ENCODE peak calls at places on chromosomes 11 and 22, in eight cellular contexts. D, J, Q, H, N, Z, V and L are unnamed samples.

GRCh38 chr11:35330924-35331323 is 88.4 kb downstream of the SLC1A2 start:
- DNase-seq in H (no peak), Q (peak), V (no peak), Z (no peak), D (peak), N (no peak), J (peak), L (no peak)

GRCh38 chr11:119696378-119697157 is 32.4 kb downstream of the NECTIN1 start:
- DNase-seq in J (no peak), V (no peak), H (no peak), D (no peak), N (no peak), Q (no peak), Z (no peak), L (no peak)

GRCh38 chr11:11622772-11623531 is 1.1 kb upstream of the GALNT18 start:
- DNase-seq in N (no peak), Q (no peak), H (no peak), Z (no peak), J (no peak), D (no peak), V (no peak), L (no peak)

GRCh38 chr22:46057762-46058420 is 80.9 kb upstream of the WNT7B start:
- DNase-seq in Q (peak), D (no peak), Z (no peak), H (peak), J (peak), V (no peak), N (peak), L (no peak)

GRCh38 chr22:49928185-49928495 is 9.7 kb downstream of the CRELD2 start:
- DNase-seq in J (no peak), Q (no peak), Z (no peak), H (no peak), N (no peak), V (no peak), D (no peak), L (no peak)

GRCh38 chr11:128862913-128863660 is 4.0 kb downstream of the KCNJ1 start:
- DNase-seq in N (no peak), Q (no peak), J (no peak), V (peak), Z (no peak), D (no peak), H (peak), L (no peak)

GRCh38 chr11:112734207-112734606 is 227.0 kb upstream of the NCAM1 start:
- DNase-seq in H (no peak), Q (no peak), Z (no peak), J (no peak), V (peak), N (no peak), D (no peak), L (peak)

GRCh38 chr11:30666817-30667216 is 80.7 kb upstream of the MPPED2 start:
- DNase-seq in D (no peak), V (no peak), H (no peak), Q (no peak), N (no peak), J (no peak), Z (no peak), L (no peak)

GRCh38 chr22:42688241-42688913 is 32.3 kb downstream of the A4GALT start:
- DNase-seq in Z (no peak), D (no peak), N (no peak), Q (peak), H (peak), V (peak), J (no peak), L (peak)

GRCh38 chr11:121932646-121933185 is 183.3 kb downstream of the BLID start:
- DNase-seq in J (no peak), Q (no peak), N (no peak), Z (no peak), V (no peak), D (no peak), H (peak), L (no peak)

GRCh38 chr11:61602775-61603569 is 22.1 kb upstream of the SYT7 start:
- DNase-seq in Z (no peak), D (no peak), V (peak), Q (no peak), N (no peak), J (no peak), H (peak), L (no peak)

GRCh38 chr22:32545801-32546200 is 71.2 kb downstream of the FBXO7 start:
- DNase-seq in H (peak), Q (no peak), D (no peak), V (peak), J (no peak), N (no peak), Z (no peak), L (no peak)

GRCh38 chr11:11407065-11407737 is 54.2 kb upstream of the CSNK2A3 start:
- DNase-seq in Q (no peak), N (peak), Z (no peak), J (no peak), H (no peak), D (no peak), V (no peak), L (no peak)

GRCh38 chr11:43810929-43811596 is 69.6 kb upstream of the ALKBH3 start:
- DNase-seq in J (no peak), V (no peak), Q (peak), Z (no peak), D (no peak), N (no peak), H (no peak), L (no peak)

GRCh38 chr11:119052163-119052814 is 4.7 kb downstream of the HYOU1 start:
- DNase-seq in Q (no peak), J (no peak), D (no peak), N (no peak), V (no peak), Z (no peak), H (no peak), L (no peak)

GRCh38 chr22:22871536-22872278 is 15.9 kb upstream of the IGLL5 start:
- DNase-seq in Z (no peak), V (no peak), Q (no peak), D (no peak), N (no peak), J (no peak), H (no peak), L (no peak)

GRCh38 chr11:128232588-128232987 is 354.8 kb downstream of the ETS1 start:
- DNase-seq in N (no peak), J (no peak), Z (no peak), Q (no peak), V (no peak), D (no peak), H (no peak), L (no peak)

GRCh38 chr11:73201249-73201648 is 16.8 kb upstream of the P2RY2 start:
- DNase-seq in N (no peak), J (no peak), Z (no peak), V (no peak), D (no peak), Q (no peak), H (no peak), L (no peak)